ENCODE peak calls at places on chromosomes 11 and 22, in four cellular contexts. K is transverse colon, Y is adrenal gland, B is dorsolateral prefrontal cortex. E is an unnamed sample.

GRCh38 chr22:36885474-36885873 is 24.7 kb downstream of the NCF4 start:
- DNase-seq in K (no peak), Y (no peak), B (no peak), E (no peak)

GRCh38 chr11:85028329-85029101 is 598.6 kb downstream of the DLG2 start:
- DNase-seq in K (no peak), Y (no peak), B (no peak), E (no peak)

GRCh38 chr22:46428602-46429326 is 93.2 kb downstream of the TRMU start:
- DNase-seq in K (no peak), Y (no peak), B (no peak), E (no peak)

GRCh38 chr22:39212721-39213376 is 31.9 kb downstream of the PDGFB start:
- DNase-seq in K (no peak), Y (no peak), B (no peak), E (no peak)

GRCh38 chr11:27201454-27202302 is 161.1 kb downstream of the BBOX1 start:
- DNase-seq in K (peak), Y (peak), B (peak), E (peak)

GRCh38 chr22:44577391-44578114 is 79.5 kb upstream of the RTL6 start:
- DNase-seq in K (no peak), Y (peak), B (no peak), E (no peak)

GRCh38 chr11:60860943-60861342 is 5.2 kb upstream of the PTGDR2 start:
- DNase-seq in K (no peak), Y (no peak), B (no peak), E (no peak)

GRCh38 chr22:46826438-46826837 is 64.0 kb downstream of the TBC1D22A start:
- DNase-seq in K (no peak), Y (no peak), B (no peak), E (no peak)

GRCh38 chr11:70471254-70471653 is 72.9 kb downstream of the CTTN start:
- DNase-seq in K (no peak), Y (no peak), B (no peak), E (no peak)

GRCh38 chr22:50694099-50694498 is 21.5 kb downstream of the SHANK3 start:
- DNase-seq in K (no peak), Y (no peak), B (no peak), E (no peak)

GRCh38 chr22:47157093-47157420 is 394.6 kb downstream of the TBC1D22A start:
- DNase-seq in K (no peak), Y (no peak), B (no peak), E (no peak)

GRCh38 chr11:44593194-44593593 is 27.7 kb downstream of the CD82 start:
- DNase-seq in K (no peak), Y (no peak), B (peak), E (no peak)
- H3K27ac ChIP-seq in K (peak), Y (no peak), B (peak), E (peak)

GRCh38 chr22:38176170-38176741 is 5.4 kb downstream of the PLA2G6 start:
- DNase-seq in K (peak), Y (peak), B (no peak), E (peak)
- H3K27ac ChIP-seq in K (peak), Y (no peak), B (peak), E (peak)

DNA sequence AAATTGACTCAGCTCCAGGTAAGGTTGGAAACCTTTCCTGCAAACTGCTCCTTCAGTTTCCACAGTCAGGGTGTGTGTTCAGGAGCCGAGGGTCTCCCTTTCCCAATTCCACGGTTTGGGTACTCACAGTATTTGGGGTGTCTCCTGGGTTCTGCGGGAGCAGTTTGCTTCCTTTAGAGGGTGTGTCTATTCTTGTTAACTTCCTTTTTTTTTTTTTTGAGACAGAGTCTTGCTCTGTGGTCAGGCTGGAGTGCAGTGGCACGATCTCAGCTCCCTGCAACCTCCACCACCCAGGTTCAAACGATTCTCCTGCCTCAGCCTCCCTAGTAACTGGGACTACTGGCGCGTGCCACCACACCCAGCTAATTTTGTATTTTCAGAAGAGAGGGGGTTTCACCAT is 251.4 kb downstream of the LUZP2 start:
- DNase-seq in K (no peak), Y (no peak), B (no peak), E (no peak)
- H3K27ac ChIP-seq in K (no peak), Y (no peak), B (no peak), E (no peak)

GRCh38 chr11:19775622-19776021 is 63.0 kb downstream of the NAV2 start:
- DNase-seq in K (no peak), Y (no peak), B (no peak), E (no peak)

GRCh38 chr11:19772480-19772879 is 59.8 kb downstream of the NAV2 start:
- DNase-seq in K (no peak), Y (no peak), B (no peak), E (no peak)

GRCh38 chr11:19774817-19775600 is 62.4 kb downstream of the NAV2 start:
- DNase-seq in K (no peak), Y (no peak), B (no peak), E (no peak)

GRCh38 chr11:19777032-19777341 is 64.3 kb downstream of the NAV2 start:
- DNase-seq in K (peak), Y (no peak), B (peak), E (no peak)

GRCh38 chr11:19774329-19774728 is 61.7 kb downstream of the NAV2 start:
- DNase-seq in K (no peak), Y (no peak), B (no peak), E (no peak)
- H3K27ac ChIP-seq in K (no peak), Y (no peak), B (no peak), E (no peak)

DNA sequence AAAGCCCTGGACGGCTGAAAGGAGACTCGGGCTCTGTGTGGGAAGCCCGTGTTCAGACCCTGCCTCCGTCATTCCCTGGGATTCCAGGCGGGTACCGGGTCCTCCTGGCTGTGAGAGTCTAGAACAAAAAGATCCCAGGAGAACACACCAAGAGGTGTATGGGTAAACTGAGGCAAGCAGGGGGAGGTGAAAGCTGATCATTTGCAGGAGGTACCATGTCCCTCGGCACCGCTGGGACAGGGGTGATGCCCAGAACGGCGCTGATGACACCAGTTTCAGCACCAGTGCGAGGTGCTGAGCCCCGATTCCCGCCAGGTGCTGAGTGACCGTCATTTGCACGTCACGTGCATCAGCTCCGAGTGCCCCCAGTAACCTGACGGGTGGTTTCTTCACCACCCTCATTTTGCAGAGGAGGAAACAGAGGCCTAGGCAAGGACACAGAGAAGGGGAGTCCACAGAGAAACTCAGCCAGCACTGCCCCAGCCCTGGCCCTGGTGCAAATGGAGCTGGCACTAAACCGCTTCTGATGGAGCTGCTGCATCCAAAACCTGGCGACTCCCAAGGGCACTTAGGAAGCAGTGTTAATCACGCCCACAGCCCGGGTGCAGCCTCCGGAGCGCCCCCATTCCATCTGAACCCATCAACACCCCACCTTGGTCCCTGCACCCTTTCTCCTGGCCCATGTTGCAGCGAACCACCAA is 16.8 kb downstream of the MACROD1 start:
- DNase-seq in K (no peak), Y (no peak), B (peak), E (no peak)
- H3K27ac ChIP-seq in K (peak), Y (no peak), B (peak), E (peak)

GRCh38 chr22:20116951-20117645 is at the start of gene TRMT2A:
- DNase-seq in K (peak), Y (peak), B (peak), E (peak)

GRCh38 chr22:20116376-20116950 is 559 bp downstream of the RANBP1 start:
- DNase-seq in K (no peak), Y (peak), B (no peak), E (peak)

GRCh38 chr22:20115691-20116375 is at the start of gene RANBP1:
- DNase-seq in K (no peak), Y (no peak), B (no peak), E (peak)

GRCh38 chr22:20118572-20119020 is 1.6 kb upstream of the TRMT2A start:
- DNase-seq in K (no peak), Y (no peak), B (no peak), E (peak)

GRCh38 chr22:20117656-20118571 is 888 bp upstream of the TRMT2A start:
- DNase-seq in K (peak), Y (peak), B (no peak), E (peak)
- H3K27ac ChIP-seq in K (peak), Y (no peak), B (no peak), E (peak)

GRCh38 chr22:19762315-19763140 is 1.9 kb downstream of the TBX1 start:
- DNase-seq in K (no peak), Y (no peak), B (no peak), E (no peak)
- H3K27ac ChIP-seq in K (no peak), Y (no peak), B (no peak), E (no peak)

GRCh38 chr11:351411-351810 is 17.9 kb upstream of the B4GALNT4 start:
- DNase-seq in K (no peak), Y (no peak), B (no peak), E (no peak)

GRCh38 chr11:350723-351255 is 18.5 kb upstream of the B4GALNT4 start:
- DNase-seq in K (no peak), Y (no peak), B (no peak), E (no peak)

GRCh38 chr11:355581-356458 is 13.5 kb upstream of the B4GALNT4 start:
- DNase-seq in K (peak), Y (peak), B (no peak), E (peak)

GRCh38 chr11:353315-353857 is 15.9 kb upstream of the B4GALNT4 start:
- DNase-seq in K (peak), Y (peak), B (peak), E (peak)

DNA sequence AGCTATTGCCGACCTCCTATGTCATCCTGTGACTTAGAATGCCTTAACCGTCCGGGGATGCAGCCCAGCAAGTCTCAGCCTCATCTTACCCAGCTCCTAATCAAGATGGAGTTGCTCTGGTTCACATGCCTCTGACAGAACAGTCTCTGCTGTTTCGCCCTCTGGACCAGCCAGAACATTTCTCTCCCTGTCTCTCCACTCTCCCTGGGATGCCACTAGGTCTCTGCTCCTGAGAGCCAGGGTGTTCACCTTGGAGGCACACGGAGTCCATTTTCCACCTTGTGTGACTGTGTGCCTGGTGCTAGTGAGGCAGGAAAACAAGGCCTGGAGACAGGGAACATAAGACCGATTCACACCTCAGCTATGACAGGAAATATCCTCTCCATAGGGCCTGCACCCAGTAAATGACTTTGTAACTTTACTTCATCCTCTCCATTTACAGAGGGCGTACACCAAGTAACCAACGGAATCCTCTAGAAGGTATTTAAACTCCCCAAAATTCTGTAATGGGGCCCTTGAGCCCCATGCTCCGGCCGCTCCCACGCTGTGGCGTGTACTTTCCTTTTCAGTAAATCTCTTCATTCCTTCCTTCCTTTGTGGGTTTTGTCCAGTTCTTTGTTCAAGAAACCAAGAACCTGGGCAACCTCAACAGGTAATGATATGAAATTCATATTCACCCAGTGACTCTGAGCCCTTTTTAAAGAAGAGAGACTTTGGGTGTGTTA is 16.7 kb upstream of the B4GALNT4 start:
- DNase-seq in K (no peak), Y (no peak), B (no peak), E (no peak)
- H3K27ac ChIP-seq in K (peak), Y (no peak), B (peak), E (peak)

DNA sequence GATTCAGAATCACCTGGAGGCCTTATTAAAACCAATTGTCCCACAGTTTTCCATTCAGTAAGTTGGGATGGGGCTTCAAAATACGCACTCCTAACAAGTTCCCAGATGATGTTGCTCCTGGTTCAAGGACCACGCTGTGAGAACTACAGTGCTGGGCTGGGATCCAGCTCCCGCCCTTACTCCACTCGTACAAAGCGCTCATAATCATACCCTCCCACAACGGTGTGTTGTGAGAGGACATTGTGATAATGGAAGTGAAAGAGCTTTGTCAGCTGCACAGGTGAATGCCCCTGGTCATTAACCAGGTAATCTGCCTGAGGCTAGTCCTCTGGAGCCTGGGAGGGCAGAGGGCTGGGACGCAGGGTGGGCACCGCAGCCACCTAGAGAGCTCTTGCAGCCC is 1.3 kb upstream of the CD82 start:
- DNase-seq in K (peak), Y (peak), B (no peak), E (no peak)
- H3K27ac ChIP-seq in K (peak), Y (peak), B (peak), E (peak)

GRCh38 chr11:110027627-110028371 is 65.4 kb upstream of the ZC3H12C start:
- DNase-seq in K (no peak), Y (no peak), B (no peak), E (no peak)

GRCh38 chr11:110032257-110032656 is 60.9 kb upstream of the ZC3H12C start:
- DNase-seq in K (no peak), Y (no peak), B (no peak), E (no peak)

GRCh38 chr11:110031171-110031570 is 62.0 kb upstream of the ZC3H12C start:
- DNase-seq in K (no peak), Y (no peak), B (no peak), E (no peak)

GRCh38 chr11:110028904-110029303 is 64.3 kb upstream of the ZC3H12C start:
- DNase-seq in K (no peak), Y (no peak), B (no peak), E (no peak)

DNA sequence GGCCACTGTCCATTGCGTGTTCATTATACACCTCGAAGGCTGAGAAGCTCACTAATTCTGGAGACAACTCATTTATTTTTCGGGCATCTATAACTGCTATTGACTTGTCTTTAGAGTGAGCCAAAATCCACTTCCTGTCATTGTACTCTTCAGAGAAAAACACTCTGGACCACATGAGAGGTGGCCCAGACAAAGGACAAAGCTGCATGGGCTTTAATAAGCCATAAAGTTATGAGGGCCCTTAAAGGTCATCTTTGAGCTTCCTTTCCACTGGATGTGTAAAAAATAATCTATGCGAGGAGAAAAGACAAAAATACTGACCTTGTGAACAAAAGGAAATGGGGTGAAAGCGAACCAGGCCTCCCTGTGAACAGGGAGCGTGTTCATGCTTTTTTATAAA is 63.5 kb upstream of the ZC3H12C start:
- DNase-seq in K (no peak), Y (no peak), B (no peak), E (no peak)
- H3K27ac ChIP-seq in K (no peak), Y (no peak), B (no peak), E (peak)

E was measured in left ventricle myocardium inferior.